ENCODE peak calls at places on chromosomes 6 and 20, in six cellular contexts. J is CD8-positive, alpha-beta memory T cell; Y is OCI-LY7; C is heart left ventricle; F is HAP-1; L is GM23248. K is an unnamed sample. For H3K9me3, the result is how much of the 10 kb centered on the place peaks cover.

GRCh38 chr20:3011752-3012151 is 31.7 kb upstream of the GNRH2 start:
- DNase-seq in J (no peak), Y (no peak), C (no peak), F (no peak), L (no peak), K (no peak)

GRCh38 chr6:12119085-12119588 is 107.0 kb downstream of the HIVEP1 start:
- DNase-seq in J (peak), Y (no peak), C (no peak), F (no peak), L (no peak), K (no peak)

GRCh38 chr6:2738373-2738979 is 12.2 kb downstream of the MYLK4 start:
- DNase-seq in J (peak), Y (peak), C (peak), F (peak), L (peak), K (peak)

GRCh38 chr6:29516108-29516507 is 28.4 kb upstream of the MAS1L start:
- DNase-seq in J (no peak), Y (no peak), C (no peak), F (no peak), L (peak), K (no peak)

GRCh38 chr6:28220164-28221133 is 4.6 kb upstream of the ZSCAN9 start:
- DNase-seq in J (no peak), Y (no peak), C (no peak), F (no peak), L (no peak), K (no peak)

GRCh38 chr6:8494730-8495129 is 59.4 kb upstream of the SLC35B3 start:
- DNase-seq in J (no peak), Y (no peak), C (no peak), F (no peak), L (no peak), K (no peak)

GRCh38 chr6:125066964-125067363 is 86.6 kb upstream of the TPD52L1 start:
- DNase-seq in J (no peak), Y (no peak), C (no peak), F (no peak), L (no peak), K (no peak)

GRCh38 chr20:48737463-48738093 is 90.2 kb downstream of the PREX1 start:
- DNase-seq in J (no peak), Y (no peak), C (no peak), F (no peak), L (no peak), K (no peak)

GRCh38 chr6:94956910-94957309 is 620.4 kb upstream of the MANEA start:
- DNase-seq in J (no peak), Y (no peak), C (no peak), F (no peak), L (no peak), K (no peak)

GRCh38 chr20:49432562-49432961 is 49.9 kb downstream of the KCNB1 start:
- DNase-seq in J (no peak), Y (no peak), C (no peak), F (no peak), L (no peak), K (no peak)

GRCh38 chr6:81772741-81773140 is 20.3 kb upstream of the TENT5A start:
- DNase-seq in J (no peak), Y (no peak), C (no peak), F (no peak), L (peak), K (no peak)

GRCh38 chr6:13425971-13426931 is 61.1 kb downstream of the GFOD1 start:
- DNase-seq in J (no peak), Y (peak), C (no peak), F (no peak), L (peak), K (no peak)

GRCh38 chr6:165762876-165763275 is 99.8 kb upstream of the PDE10A start:
- DNase-seq in J (no peak), Y (no peak), C (no peak), F (no peak), L (no peak), K (no peak)

GRCh38 chr6:88517737-88518136 is 351.6 kb upstream of the CNR1 start:
- DNase-seq in J (no peak), Y (no peak), C (no peak), F (no peak), L (peak), K (no peak)

GRCh38 chr6:163712981-163713380 is 298.5 kb downstream of the QKI start:
- DNase-seq in J (no peak), Y (no peak), C (no peak), F (no peak), L (no peak), K (no peak)

GRCh38 chr6:116251568-116252384 is 2.1 kb downstream of the TSPYL4 start:
- DNase-seq in J (no peak), Y (no peak), C (no peak), F (peak), L (peak), K (no peak)

GRCh38 chr6:132683543-132683942 is 24.6 kb upstream of the TAAR1 start:
- DNase-seq in J (no peak), Y (no peak), C (no peak), F (no peak), L (peak), K (no peak)

GRCh38 chr6:161673026-161673425 is 399.2 kb upstream of the AGPAT4 start:
- DNase-seq in J (no peak), Y (no peak), C (no peak), F (no peak), L (no peak), K (no peak)

GRCh38 chr20:20150241-20150640 is 97.9 kb downstream of the CFAP61 start:
- DNase-seq in J (no peak), Y (no peak), C (no peak), F (no peak), L (no peak), K (no peak)

GRCh38 chr6:167302074-167302473 is 11.0 kb downstream of the UNC93A start:
- DNase-seq in J (no peak), Y (no peak), C (no peak), F (no peak), L (no peak), K (no peak)

GRCh38 chr20:50282592-50283241 is 92.1 kb downstream of the CEBPB start:
- DNase-seq in J (no peak), Y (no peak), C (no peak), F (no peak), L (no peak), K (no peak)

GRCh38 chr6:46421239-46421638 is 70.0 kb downstream of the RCAN2 start:
- DNase-seq in J (no peak), Y (no peak), C (no peak), F (no peak), L (peak), K (no peak)

GRCh38 chr6:129749749-129750120 is 39.8 kb upstream of the ARHGAP18 start:
- DNase-seq in J (no peak), Y (peak), C (no peak), F (no peak), L (peak), K (no peak)

GRCh38 chr6:169894377-169894960 is 143.0 kb downstream of the ERMARD start:
- DNase-seq in J (no peak), Y (no peak), C (no peak), F (no peak), L (no peak), K (no peak)

GRCh38 chr20:16349518-16350295 is 223.5 kb downstream of the KIF16B start:
- DNase-seq in J (no peak), Y (no peak), C (no peak), F (no peak), L (peak), K (no peak)

GRCh38 chr20:5511930-5512329 is 195.2 kb upstream of the PROKR2 start:
- DNase-seq in J (no peak), Y (no peak), C (no peak), F (no peak), L (no peak), K (no peak)

GRCh38 chr6:138972226-138972665 is 15.8 kb downstream of the REPS1 start:
- DNase-seq in J (no peak), Y (no peak), C (no peak), F (no peak), L (peak), K (no peak)

GRCh38 chr6:6556738-6557503 is 31.6 kb upstream of the LY86 start:
- DNase-seq in J (no peak), Y (peak), C (peak), F (peak), L (peak), K (peak)

GRCh38 chr6:44247338-44248302 is 719 bp downstream of the HSP90AB1 start:
- DNase-seq in J (peak), Y (peak), C (peak), F (peak), L (peak), K (peak)

GRCh38 chr20:36482044-36482473 is 59.3 kb upstream of the MYL9 start:
- DNase-seq in J (no peak), Y (no peak), C (peak), F (no peak), L (no peak), K (no peak)
- H3K4me3 ChIP-seq in J (no peak), Y (no peak), C (no peak), F (no peak), L (no peak), K (no peak)

GRCh38 chr6:168660400-168660945 is 219.5 kb downstream of the SMOC2 start:
- DNase-seq in J (no peak), Y (no peak), C (no peak), F (no peak), L (no peak), K (no peak)

GRCh38 chr6:168662301-168662936 is 221.4 kb downstream of the SMOC2 start:
- DNase-seq in J (no peak), Y (no peak), C (no peak), F (no peak), L (no peak), K (no peak)

GRCh38 chr6:168655462-168656152 is 214.6 kb downstream of the SMOC2 start:
- DNase-seq in J (no peak), Y (no peak), C (no peak), F (no peak), L (no peak), K (no peak)

GRCh38 chr6:168658059-168658458 is 217.1 kb downstream of the SMOC2 start:
- DNase-seq in J (no peak), Y (no peak), C (no peak), F (no peak), L (no peak), K (no peak)
- H3K9me3 ChIP-seq in J (under half), Y (under half), C (under half), F (under half), L (under half), K (under half)

DNA sequence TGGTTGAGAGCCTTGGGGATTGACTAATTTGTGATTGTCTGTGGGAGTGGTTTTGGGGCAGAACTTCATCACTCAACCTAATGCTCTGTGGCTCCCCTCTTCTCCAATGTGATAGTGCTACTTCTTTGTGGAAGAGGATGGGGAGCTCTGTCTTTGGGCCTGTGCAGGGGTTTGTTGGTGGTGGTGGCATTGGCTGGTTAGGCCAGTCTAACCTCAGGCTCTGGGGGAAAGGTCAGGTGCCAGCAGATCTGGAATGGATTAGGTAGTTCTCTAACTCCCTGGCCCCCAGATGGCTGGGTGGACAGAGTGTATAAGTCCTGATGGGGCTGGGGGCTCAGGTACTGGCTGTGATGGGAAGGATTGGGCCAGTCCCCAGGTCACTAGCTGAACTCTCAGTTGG is 129.0 kb upstream of the CHD6 start:
- DNase-seq in J (no peak), Y (no peak), C (no peak), F (no peak), L (no peak), K (no peak)
- H3K4me3 ChIP-seq in J (no peak), Y (no peak), C (no peak), F (no peak), L (no peak), K (no peak)

GRCh38 chr6:126359936-126360537 is 20.1 kb downstream of the CENPW start:
- DNase-seq in J (no peak), Y (no peak), C (no peak), F (no peak), L (no peak), K (no peak)
- H3K9me3 ChIP-seq in J (under half), Y (under half), C (under half), F (under half), L (under half), K (under half)

GRCh38 chr6:30880563-30881252 is 3.6 kb upstream of the DDR1 start:
- DNase-seq in J (no peak), Y (no peak), C (no peak), F (peak), L (no peak), K (no peak)
- H3K4me3 ChIP-seq in J (no peak), Y (no peak), C (no peak), F (no peak), L (no peak), K (no peak)

DNA sequence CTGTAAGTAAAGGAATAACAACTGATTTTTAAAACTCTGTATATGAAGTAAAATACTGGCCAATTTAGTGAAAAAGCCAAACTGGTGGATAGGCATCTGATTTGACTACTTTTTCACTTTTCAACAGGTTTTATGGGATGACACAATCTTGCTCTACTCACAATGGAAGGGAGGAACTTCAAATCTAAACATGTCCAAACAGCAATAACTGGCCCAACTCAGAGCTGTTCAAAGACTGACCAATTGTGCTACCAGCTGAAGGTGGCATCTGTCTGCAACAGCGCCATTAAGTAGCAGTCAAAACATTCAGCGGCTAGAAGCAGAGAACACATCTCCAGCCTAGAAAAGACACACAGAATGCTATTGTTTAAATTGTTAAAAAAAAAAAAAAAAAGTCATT is 44.6 kb downstream of the SESN1 start:
- DNase-seq in J (no peak), Y (no peak), C (no peak), F (no peak), L (no peak), K (no peak)
- H3K9me3 ChIP-seq in J (under half), Y (under half), C (under half), F (under half), L (under half), K (under half)

GRCh38 chr20:62931464-62931863 is 5.2 kb upstream of the DIDO1 start:
- DNase-seq in J (no peak), Y (no peak), C (no peak), F (no peak), L (no peak), K (no peak)

GRCh38 chr20:62926229-62927127 is at the start of gene DIDO1:
- DNase-seq in J (peak), Y (peak), C (peak), F (peak), L (peak), K (peak)

GRCh38 chr20:62927128-62927705 is 912 bp upstream of the DIDO1 start:
- DNase-seq in J (no peak), Y (no peak), C (no peak), F (no peak), L (no peak), K (no peak)

GRCh38 chr20:62928246-62928939 is 2.1 kb upstream of the DIDO1 start:
- DNase-seq in J (no peak), Y (no peak), C (no peak), F (no peak), L (peak), K (peak)

DNA sequence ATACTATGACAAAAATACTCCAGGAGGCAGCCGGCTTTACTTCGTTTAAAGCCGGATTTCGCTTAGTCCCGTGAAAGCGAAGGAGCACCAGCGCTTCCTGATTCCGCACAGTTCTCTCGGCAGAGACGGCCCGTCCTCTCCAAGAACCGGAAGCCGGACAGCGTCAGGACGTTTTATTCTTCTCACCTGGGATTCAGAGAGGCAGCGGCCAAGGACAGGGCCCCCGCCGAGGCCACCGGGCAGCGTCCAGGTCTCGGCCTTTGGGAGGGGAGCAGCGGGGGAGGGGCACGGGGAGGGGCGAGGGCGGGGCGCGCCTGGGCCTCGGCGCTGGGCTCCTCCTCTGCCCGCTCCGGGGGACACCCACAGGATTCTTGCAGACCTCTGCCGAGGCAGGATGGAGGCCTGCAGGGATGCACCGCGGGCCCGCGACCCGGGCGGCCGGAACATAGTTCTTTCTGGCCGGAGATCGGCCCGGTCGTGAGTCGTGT is 2.8 kb upstream of the DIDO1 start:
- DNase-seq in J (peak), Y (no peak), C (peak), F (peak), L (peak), K (peak)
- H3K4me3 ChIP-seq in J (peak), Y (peak), C (peak), F (peak), L (peak), K (peak)

K was measured in transverse colon.